ENCODE peak calls at places on chromosomes 12 and 14, in eight cellular contexts. W is ovary, O is AG09319, H is GM06990, Q is vagina, X is colonic mucosa, K is prostate gland, V is astrocyte of the cerebellum. U is an unnamed sample.

GRCh38 chr14:61406670-61407069 is 85.3 kb downstream of the PRKCH start:
- DNase-seq in W (no peak), O (no peak), H (no peak), Q (no peak), X (no peak), K (no peak), V (no peak), U (no peak)

GRCh38 chr14:89621009-89621421 is 204.0 kb upstream of the FOXN3 start:
- DNase-seq in W (no peak), O (no peak), H (peak; percentile 41), Q (no peak), X (no peak), K (no peak), V (no peak), U (no peak)

GRCh38 chr12:115672506-115673080 is 604.9 kb downstream of the MED13L start:
- DNase-seq in W (no peak), O (no peak), H (no peak), Q (no peak), X (no peak), K (no peak), V (no peak), U (no peak)

GRCh38 chr12:48069253-48069652 is 36.6 kb downstream of the SENP1 start:
- DNase-seq in W (no peak), O (no peak), H (no peak), Q (no peak), X (no peak), K (no peak), V (no peak), U (no peak)

GRCh38 chr14:55103005-55103640 is 25.9 kb upstream of the LGALS3 start:
- DNase-seq in W (peak; percentile 80), O (peak; percentile 70), H (peak; percentile 82), Q (peak; percentile 99), X (peak; percentile 96), K (peak; percentile 95), V (peak; percentile 81), U (peak; percentile 51)

GRCh38 chr14:51014625-51015024 is 70.3 kb upstream of the PYGL start:
- DNase-seq in W (no peak), O (no peak), H (no peak), Q (no peak), X (no peak), K (no peak), V (no peak), U (no peak)

GRCh38 chr12:82458101-82458500 is 99.8 kb downstream of the METTL25 start:
- DNase-seq in W (no peak), O (no peak), H (no peak), Q (no peak), X (no peak), K (no peak), V (no peak), U (no peak)

GRCh38 chr14:92341791-92342190 is 18.8 kb downstream of the SLC24A4 start:
- DNase-seq in W (no peak), O (no peak), H (no peak), Q (no peak), X (no peak), K (no peak), V (no peak), U (no peak)

GRCh38 chr12:20631711-20632110 is 63.4 kb upstream of the SLCO1C1 start:
- DNase-seq in W (no peak), O (peak; percentile 95), H (no peak), Q (no peak), X (no peak), K (peak; percentile 21), V (peak; percentile 85), U (no peak)

GRCh38 chr12:71063087-71063486 is 94.7 kb downstream of the TSPAN8 start:
- DNase-seq in W (no peak), O (no peak), H (no peak), Q (no peak), X (no peak), K (no peak), V (no peak), U (no peak)

GRCh38 chr14:36471431-36471830 is 48.6 kb downstream of the NKX2-1 start:
- DNase-seq in W (no peak), O (no peak), H (no peak), Q (no peak), X (no peak), K (no peak), V (no peak), U (no peak)

GRCh38 chr14:64232095-64232830 is 61.9 kb downstream of the ESR2 start:
- DNase-seq in W (no peak), O (peak; percentile 53), H (peak; percentile 45), Q (no peak), X (no peak), K (no peak), V (peak; percentile 88), U (no peak)

GRCh38 chr12:54364413-54364812 is at the start of gene GPR84:
- DNase-seq in W (no peak), O (no peak), H (no peak), Q (no peak), X (no peak), K (no peak), V (no peak), U (peak; percentile 56)

GRCh38 chr12:67388331-67389163 is 119.4 kb downstream of the CAND1 start:
- DNase-seq in W (no peak), O (no peak), H (no peak), Q (no peak), X (no peak), K (no peak), V (no peak), U (no peak)

GRCh38 chr12:124928095-124928911 is 13.9 kb upstream of the UBC start:
- DNase-seq in W (peak; percentile 83), O (no peak), H (peak; percentile 80), Q (peak; percentile 96), X (peak; percentile 77), K (peak; percentile 23), V (peak; percentile 51), U (peak; percentile 55)

GRCh38 chr14:95495538-95496025 is 20.9 kb downstream of the SYNE3 start:
- DNase-seq in W (no peak), O (no peak), H (peak; percentile 83), Q (no peak), X (peak; percentile 53), K (no peak), V (no peak), U (peak; percentile 81)

GRCh38 chr12:6376965-6377666 is 1.8 kb upstream of the SCNN1A start:
- DNase-seq in W (no peak), O (no peak), H (no peak), Q (peak; percentile 84), X (no peak), K (no peak), V (no peak), U (no peak)

GRCh38 chr12:6377667-6377994 is 2.3 kb upstream of the SCNN1A start:
- DNase-seq in W (no peak), O (no peak), H (no peak), Q (no peak), X (peak; percentile 82), K (no peak), V (no peak), U (no peak)

GRCh38 chr12:6375269-6376078 is at the start of gene SCNN1A:
- DNase-seq in W (peak; percentile 54), O (no peak), H (no peak), Q (no peak), X (peak; percentile 92), K (peak; percentile 77), V (no peak), U (no peak)

GRCh38 chr12:6374781-6375150 is 597 bp downstream of the SCNN1A start:
- DNase-seq in W (no peak), O (no peak), H (no peak), Q (no peak), X (no peak), K (no peak), V (no peak), U (no peak)

GRCh38 chr12:6376079-6376941 is 947 bp upstream of the SCNN1A start:
- DNase-seq in W (peak; percentile 62), O (no peak), H (no peak), Q (peak; percentile 89), X (peak; percentile 65), K (peak; percentile 86), V (no peak), U (no peak)
- TF ChIP-seq CTCF in W (peak; percentile 34), O (peak; percentile 65), H (no peak), Q (no peak), X (peak; percentile 26), K (peak; percentile 47), V (peak; percentile 40), U (no peak)

GRCh38 chr14:38618514-38618913 is 362.6 kb upstream of the CLEC14A start:
- DNase-seq in W (no peak), O (no peak), H (no peak), Q (no peak), X (no peak), K (no peak), V (no peak), U (no peak)
- TF ChIP-seq CTCF in W (no peak), O (no peak), H (no peak), Q (no peak), X (no peak), K (no peak), V (no peak), U (no peak)

GRCh38 chr14:93643676-93644075 is 144.6 kb downstream of the PRIMA1 start:
- DNase-seq in W (no peak), O (no peak), H (no peak), Q (no peak), X (no peak), K (no peak), V (no peak), U (no peak)

GRCh38 chr14:93654599-93654998 is 133.7 kb downstream of the PRIMA1 start:
- DNase-seq in W (no peak), O (no peak), H (no peak), Q (no peak), X (no peak), K (no peak), V (no peak), U (no peak)

GRCh38 chr14:93643127-93643526 is 145.2 kb downstream of the PRIMA1 start:
- DNase-seq in W (no peak), O (no peak), H (no peak), Q (no peak), X (no peak), K (no peak), V (no peak), U (no peak)

DNA sequence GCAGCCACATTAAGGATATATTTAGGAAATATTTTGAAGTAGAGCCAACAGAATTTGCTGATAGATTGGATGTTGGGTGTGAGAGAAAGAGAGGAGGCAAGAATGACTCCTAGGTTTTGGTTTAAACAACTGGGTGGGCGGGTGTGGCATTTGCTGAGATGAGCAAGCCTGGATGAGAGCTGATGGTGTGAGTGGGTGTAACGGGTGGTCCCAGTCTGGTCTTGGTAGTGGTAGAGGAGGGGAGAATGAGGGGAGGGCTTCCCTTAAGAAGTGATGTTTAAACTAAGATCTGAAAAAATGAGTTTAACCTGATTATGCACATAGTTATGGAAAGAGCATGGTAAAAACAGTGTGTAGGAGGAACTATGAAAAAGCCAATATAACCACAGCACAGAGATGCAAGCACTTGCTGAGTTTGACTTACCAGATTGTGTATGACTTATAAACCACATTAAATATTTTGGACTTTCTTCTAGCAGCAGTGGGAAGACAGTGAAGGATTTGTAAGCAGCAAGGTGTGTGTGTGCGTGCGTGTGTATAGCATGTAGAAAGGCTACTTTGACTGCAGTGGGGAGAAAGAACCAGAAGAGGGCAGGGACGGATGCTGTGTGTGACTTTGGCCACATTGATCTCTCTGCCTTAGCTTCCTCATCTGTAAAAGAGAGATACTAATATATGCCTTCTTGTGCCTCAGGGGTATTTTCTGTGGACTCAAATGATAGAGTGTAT is 139.7 kb downstream of the PRIMA1 start:
- DNase-seq in W (no peak), O (no peak), H (no peak), Q (no peak), X (no peak), K (no peak), V (no peak), U (peak; percentile 28)
- TF ChIP-seq CTCF in W (no peak), O (no peak), H (peak; percentile 27), Q (no peak), X (no peak), K (no peak), V (peak; percentile 11), U (peak; percentile 32)

GRCh38 chr12:1939745-1940607 is 21.5 kb upstream of the CACNA2D4 start:
- DNase-seq in W (peak; percentile 92), O (peak; percentile 55), H (peak; percentile 81), Q (peak; percentile 77), X (peak; percentile 95), K (peak; percentile 81), V (peak; percentile 76), U (peak; percentile 84)
- TF ChIP-seq CTCF in W (peak; percentile 89), O (peak; percentile 93), H (peak; percentile 92), Q (peak; percentile 95), X (peak; percentile 98), K (peak; percentile 97), V (peak; percentile 91), U (peak; percentile 94)